ENCODE peak calls at places on chromosomes 12 and 14, in ten cellular contexts. U is stimulated activated CD8-positive, alpha-beta memory T cell treated with anti-CD3 and anti-CD28 coated beads, Interleukin-15, amount 100 ng/mL, for 24 hours; Z is GM03348; D is activated T-cell treated with anti-CD3 and anti-CD28 coated beads for 24 hours; A is left ventricle myocardium inferior; B is stimulated activated CD4-positive, alpha-beta T cell treated with anti-CD3 and anti-CD28 coated beads, Interleukin-2, amount 100 ng/mL, for 48 hours; Q is Right ventricle myocardium superior; T is NCI-H510A; S is HS-27A; H is H7. G is an unnamed sample.

GRCh38 chr12:4286771-4287317 is 13.3 kb downstream of the CCND2 start:
- DNase-seq in T (no peak), S (no peak), Z (no peak), Q (no peak), D (no peak), H (peak; percentile 21), B (no peak), U (no peak), A (no peak), G (no peak)

GRCh38 chr14:31934767-31935266 is 142.3 kb upstream of the ARHGAP5 start:
- DNase-seq in U (no peak), B (no peak), T (peak; percentile 51), A (peak; percentile 26), D (no peak), Z (peak; percentile 64), Q (no peak), H (peak; percentile 76), S (no peak), G (peak; percentile 59)

GRCh38 chr12:51348116-51348515 is 1.6 kb upstream of the CELA1 start:
- DNase-seq in A (no peak), T (no peak), Q (no peak), H (no peak), D (no peak), U (no peak), B (no peak), S (no peak), Z (no peak), G (no peak)

GRCh38 chr12:104748790-104749189 is 209.3 kb downstream of the SLC41A2 start:
- DNase-seq in H (no peak), Q (no peak), Z (no peak), D (no peak), U (no peak), S (no peak), B (no peak), T (no peak), A (no peak), G (no peak)

GRCh38 chr12:78442454-78442801 is 422.1 kb upstream of the SYT1 start:
- DNase-seq in Z (peak; percentile 51), S (no peak), U (no peak), A (no peak), Q (no peak), B (no peak), T (no peak), D (no peak), H (no peak), G (no peak)

GRCh38 chr14:21399311-21399870 is 15.6 kb upstream of the SUPT16H start:
- DNase-seq in B (no peak), D (no peak), U (no peak), S (no peak), T (no peak), Z (no peak), H (no peak), Q (no peak), A (no peak), G (no peak)

GRCh38 chr12:28216016-28216415 is 25.8 kb downstream of the CCDC91 start:
- DNase-seq in Z (no peak), H (no peak), Q (no peak), A (no peak), D (no peak), B (no peak), T (no peak), U (no peak), S (no peak), G (no peak)

GRCh38 chr12:89346741-89347324 is 5.5 kb downstream of the DUSP6 start:
- DNase-seq in Z (peak; percentile 44), T (no peak), Q (no peak), A (peak; percentile 26), S (no peak), B (no peak), U (no peak), H (no peak), D (no peak), G (no peak)

GRCh38 chr14:60199321-60199720 is 34.1 kb upstream of the DHRS7 start:
- DNase-seq in S (no peak), Z (no peak), A (no peak), H (no peak), U (no peak), D (no peak), T (no peak), Q (no peak), B (no peak), G (no peak)

GRCh38 chr14:100840286-100840685 is 14.4 kb downstream of the MEG3 start:
- DNase-seq in Z (no peak), U (no peak), H (peak; percentile 80), D (no peak), B (no peak), Q (peak; percentile 9), A (no peak), T (no peak), S (no peak), G (peak; percentile 37)

GRCh38 chr14:103519043-103519836 is 3.4 kb downstream of the CKB start:
- DNase-seq in H (peak; percentile 66), T (no peak), A (peak; percentile 19), Q (peak; percentile 53), D (no peak), Z (peak; percentile 63), U (no peak), S (no peak), B (no peak), G (no peak)

GRCh38 chr14:36363704-36364103 is 43.3 kb upstream of the MBIP start:
- DNase-seq in D (no peak), Z (peak; percentile 10), T (no peak), S (no peak), B (no peak), H (no peak), U (no peak), A (no peak), Q (no peak), G (no peak)